ENCODE peak calls at places on chromosomes 6 and 20, in ten cellular contexts. One of them, this sample, is unnamed.
A peak's percentile ranks its signal among the peaks of the same experiment; 100 is the strongest.

GRCh38 chr6:170363255-170363654 is 56.7 kb downstream of the FAM120B start:
- DNase-seq in AG09309: no peak
- DNase-seq in AG08395: no peak
- DNase-seq in progenitor cell of endocrine pancreas: no peak
- DNase-seq in EL: no peak
- DNase-seq in NCI-H1105: no peak
- DNase-seq in central memory CD4-positive, alpha-beta T cell: no peak
- DNase-seq in T-helper 17 cell: no peak
- DNase-seq in NCI-H1436: no peak
- DNase-seq in iris pigment epithelial cell: no peak
- DNase-seq in this sample: no peak

GRCh38 chr6:54427396-54427910 is 119.2 kb downstream of the TINAG start:
- DNase-seq in T-helper 17 cell: no peak
- DNase-seq in AG08395: no peak
- DNase-seq in iris pigment epithelial cell: no peak
- DNase-seq in central memory CD4-positive, alpha-beta T cell: no peak
- DNase-seq in NCI-H1436: no peak
- DNase-seq in AG09309: no peak
- DNase-seq in progenitor cell of endocrine pancreas: no peak
- DNase-seq in EL: peak; percentile 12
- DNase-seq in NCI-H1105: no peak
- DNase-seq in this sample: no peak

GRCh38 chr6:27059621-27060425 is 187.7 kb upstream of the PRSS16 start:
- DNase-seq in NCI-H1105: peak; percentile 88
- DNase-seq in EL: peak; percentile 2
- DNase-seq in T-helper 17 cell: no peak
- DNase-seq in iris pigment epithelial cell: peak; percentile 3
- DNase-seq in progenitor cell of endocrine pancreas: no peak
- DNase-seq in central memory CD4-positive, alpha-beta T cell: no peak
- DNase-seq in NCI-H1436: no peak
- DNase-seq in AG09309: no peak
- DNase-seq in AG08395: no peak
- DNase-seq in this sample: peak; percentile 95

GRCh38 chr6:135522975-135523692 is 25.6 kb upstream of the AHI1 start:
- DNase-seq in iris pigment epithelial cell: peak; percentile 88
- DNase-seq in NCI-H1436: peak; percentile 3
- DNase-seq in NCI-H1105: no peak
- DNase-seq in T-helper 17 cell: no peak
- DNase-seq in AG08395: no peak
- DNase-seq in progenitor cell of endocrine pancreas: no peak
- DNase-seq in AG09309: no peak
- DNase-seq in central memory CD4-positive, alpha-beta T cell: no peak
- DNase-seq in EL: peak; percentile 48
- DNase-seq in this sample: no peak

GRCh38 chr6:12590901-12591300 is 125.7 kb upstream of the PHACTR1 start:
- DNase-seq in EL: no peak
- DNase-seq in AG08395: no peak
- DNase-seq in NCI-H1436: no peak
- DNase-seq in progenitor cell of endocrine pancreas: no peak
- DNase-seq in central memory CD4-positive, alpha-beta T cell: no peak
- DNase-seq in NCI-H1105: no peak
- DNase-seq in iris pigment epithelial cell: no peak
- DNase-seq in AG09309: no peak
- DNase-seq in T-helper 17 cell: no peak
- DNase-seq in this sample: no peak

GRCh38 chr6:37691904-37692806 is 5.5 kb downstream of the MDGA1 start:
- DNase-seq in AG08395: peak; percentile 87
- DNase-seq in NCI-H1436: peak; percentile 49
- DNase-seq in AG09309: no peak
- DNase-seq in EL: peak; percentile 69
- DNase-seq in iris pigment epithelial cell: peak; percentile 50
- DNase-seq in central memory CD4-positive, alpha-beta T cell: peak; percentile 65
- DNase-seq in NCI-H1105: peak; percentile 57
- DNase-seq in T-helper 17 cell: peak; percentile 83
- DNase-seq in progenitor cell of endocrine pancreas: peak; percentile 88
- DNase-seq in this sample: peak; percentile 36

GRCh38 chr6:62980724-62981123 is 230.5 kb upstream of the FKBP1C start:
- DNase-seq in iris pigment epithelial cell: no peak
- DNase-seq in NCI-H1436: no peak
- DNase-seq in AG08395: no peak
- DNase-seq in AG09309: no peak
- DNase-seq in NCI-H1105: no peak
- DNase-seq in central memory CD4-positive, alpha-beta T cell: no peak
- DNase-seq in progenitor cell of endocrine pancreas: no peak
- DNase-seq in T-helper 17 cell: no peak
- DNase-seq in EL: no peak
- DNase-seq in this sample: no peak

GRCh38 chr6:35663001-35663400 is 25.7 kb downstream of the FKBP5 start:
- DNase-seq in iris pigment epithelial cell: no peak
- DNase-seq in NCI-H1105: no peak
- DNase-seq in central memory CD4-positive, alpha-beta T cell: no peak
- DNase-seq in AG09309: no peak
- DNase-seq in NCI-H1436: no peak
- DNase-seq in T-helper 17 cell: no peak
- DNase-seq in EL: no peak
- DNase-seq in AG08395: no peak
- DNase-seq in progenitor cell of endocrine pancreas: no peak
- DNase-seq in this sample: no peak

GRCh38 chr6:30409184-30409583 is 64.2 kb downstream of the RPP21 start:
- DNase-seq in EL: no peak
- DNase-seq in NCI-H1436: no peak
- DNase-seq in AG09309: no peak
- DNase-seq in progenitor cell of endocrine pancreas: no peak
- DNase-seq in NCI-H1105: no peak
- DNase-seq in AG08395: no peak
- DNase-seq in central memory CD4-positive, alpha-beta T cell: no peak
- DNase-seq in T-helper 17 cell: no peak
- DNase-seq in iris pigment epithelial cell: no peak
- DNase-seq in this sample: no peak

GRCh38 chr20:24350923-24351368 is 118.5 kb upstream of the SYNDIG1 start:
- DNase-seq in progenitor cell of endocrine pancreas: no peak
- DNase-seq in EL: peak; percentile 31
- DNase-seq in AG09309: peak; percentile 28
- DNase-seq in NCI-H1436: no peak
- DNase-seq in NCI-H1105: no peak
- DNase-seq in AG08395: no peak
- DNase-seq in iris pigment epithelial cell: no peak
- DNase-seq in central memory CD4-positive, alpha-beta T cell: no peak
- DNase-seq in T-helper 17 cell: no peak
- DNase-seq in this sample: no peak

GRCh38 chr6:85574932-85575598 is 18.6 kb downstream of the SNX14 start:
- DNase-seq in progenitor cell of endocrine pancreas: no peak
- DNase-seq in central memory CD4-positive, alpha-beta T cell: no peak
- DNase-seq in NCI-H1436: no peak
- DNase-seq in iris pigment epithelial cell: peak; percentile 84
- DNase-seq in T-helper 17 cell: no peak
- DNase-seq in AG08395: peak; percentile 49
- DNase-seq in EL: peak; percentile 63
- DNase-seq in AG09309: no peak
- DNase-seq in NCI-H1105: no peak
- DNase-seq in this sample: no peak

GRCh38 chr20:56554869-56555268 is 21.8 kb downstream of the FAM209B start:
- DNase-seq in NCI-H1105: peak; percentile 11
- DNase-seq in T-helper 17 cell: no peak
- DNase-seq in AG09309: peak; percentile 95
- DNase-seq in central memory CD4-positive, alpha-beta T cell: no peak
- DNase-seq in AG08395: peak; percentile 94
- DNase-seq in progenitor cell of endocrine pancreas: no peak
- DNase-seq in EL: peak; percentile 98
- DNase-seq in NCI-H1436: peak; percentile 13
- DNase-seq in iris pigment epithelial cell: peak; percentile 98
- DNase-seq in this sample: peak; percentile 99

GRCh38 chr6:111982681-111983080 is 71.2 kb upstream of the CCN6 start:
- DNase-seq in NCI-H1436: no peak
- DNase-seq in EL: no peak
- DNase-seq in progenitor cell of endocrine pancreas: no peak
- DNase-seq in AG08395: no peak
- DNase-seq in NCI-H1105: no peak
- DNase-seq in iris pigment epithelial cell: no peak
- DNase-seq in T-helper 17 cell: no peak
- DNase-seq in central memory CD4-positive, alpha-beta T cell: no peak
- DNase-seq in AG09309: no peak
- DNase-seq in this sample: no peak

GRCh38 chr6:45643136-45643535 is 265.4 kb upstream of the SUPT3H start:
- DNase-seq in NCI-H1436: no peak
- DNase-seq in AG09309: no peak
- DNase-seq in AG08395: no peak
- DNase-seq in iris pigment epithelial cell: no peak
- DNase-seq in EL: no peak
- DNase-seq in progenitor cell of endocrine pancreas: no peak
- DNase-seq in central memory CD4-positive, alpha-beta T cell: no peak
- DNase-seq in NCI-H1105: no peak
- DNase-seq in T-helper 17 cell: no peak
- DNase-seq in this sample: no peak

GRCh38 chr6:130385059-130385695 is 19.4 kb downstream of the TMEM200A start:
- DNase-seq in progenitor cell of endocrine pancreas: no peak
- DNase-seq in central memory CD4-positive, alpha-beta T cell: no peak
- DNase-seq in AG08395: peak; percentile 43
- DNase-seq in NCI-H1436: no peak
- DNase-seq in T-helper 17 cell: no peak
- DNase-seq in AG09309: peak; percentile 52
- DNase-seq in EL: no peak
- DNase-seq in iris pigment epithelial cell: no peak
- DNase-seq in NCI-H1105: no peak
- DNase-seq in this sample: peak; percentile 47

GRCh38 chr6:1390071-1390804 is 862 bp downstream of the FOXF2 start:
- DNase-seq in progenitor cell of endocrine pancreas: no peak
- DNase-seq in AG09309: peak; percentile 33
- DNase-seq in central memory CD4-positive, alpha-beta T cell: no peak
- DNase-seq in NCI-H1436: no peak
- DNase-seq in AG08395: peak; percentile 51
- DNase-seq in EL: peak; percentile 67
- DNase-seq in iris pigment epithelial cell: peak; percentile 85
- DNase-seq in NCI-H1105: peak; percentile 42
- DNase-seq in T-helper 17 cell: no peak
- DNase-seq in this sample: no peak

GRCh38 chr6:160400426-160400825 is 52.2 kb downstream of the SLC22A3 start:
- DNase-seq in progenitor cell of endocrine pancreas: no peak
- DNase-seq in iris pigment epithelial cell: peak; percentile 73
- DNase-seq in AG08395: no peak
- DNase-seq in central memory CD4-positive, alpha-beta T cell: no peak
- DNase-seq in NCI-H1436: no peak
- DNase-seq in T-helper 17 cell: no peak
- DNase-seq in EL: no peak
- DNase-seq in NCI-H1105: no peak
- DNase-seq in AG09309: no peak
- DNase-seq in this sample: no peak

GRCh38 chr6:44737829-44738528 is 350.5 kb downstream of the CDC5L start:
- DNase-seq in AG09309: no peak
- DNase-seq in central memory CD4-positive, alpha-beta T cell: no peak
- DNase-seq in AG08395: no peak
- DNase-seq in EL: no peak
- DNase-seq in T-helper 17 cell: no peak
- DNase-seq in iris pigment epithelial cell: no peak
- DNase-seq in NCI-H1105: no peak
- DNase-seq in NCI-H1436: no peak
- DNase-seq in progenitor cell of endocrine pancreas: no peak
- DNase-seq in this sample: no peak

GRCh38 chr6:85865665-85866372 is 223.1 kb upstream of the SYNCRIP start:
- DNase-seq in iris pigment epithelial cell: peak; percentile 69
- DNase-seq in T-helper 17 cell: no peak
- DNase-seq in AG08395: no peak
- DNase-seq in progenitor cell of endocrine pancreas: no peak
- DNase-seq in NCI-H1436: no peak
- DNase-seq in AG09309: peak; percentile 23
- DNase-seq in NCI-H1105: peak; percentile 22
- DNase-seq in EL: peak; percentile 74
- DNase-seq in central memory CD4-positive, alpha-beta T cell: no peak
- DNase-seq in this sample: no peak

GRCh38 chr20:17864791-17865190 is 103.8 kb downstream of the SNX5 start:
- DNase-seq in iris pigment epithelial cell: no peak
- DNase-seq in NCI-H1436: no peak
- DNase-seq in progenitor cell of endocrine pancreas: no peak
- DNase-seq in central memory CD4-positive, alpha-beta T cell: no peak
- DNase-seq in T-helper 17 cell: no peak
- DNase-seq in AG09309: no peak
- DNase-seq in NCI-H1105: no peak
- DNase-seq in AG08395: no peak
- DNase-seq in EL: no peak
- DNase-seq in this sample: no peak

GRCh38 chr6:100460650-100461204 is 4.0 kb downstream of the SIM1 start:
- DNase-seq in AG09309: no peak
- DNase-seq in NCI-H1436: peak; percentile 32
- DNase-seq in NCI-H1105: no peak
- DNase-seq in EL: peak; percentile 76
- DNase-seq in T-helper 17 cell: no peak
- DNase-seq in central memory CD4-positive, alpha-beta T cell: no peak
- DNase-seq in iris pigment epithelial cell: no peak
- DNase-seq in progenitor cell of endocrine pancreas: no peak
- DNase-seq in AG08395: no peak
- DNase-seq in this sample: peak; percentile 30

GRCh38 chr20:41476013-41476441 is 109.4 kb upstream of the EMILIN3 start:
- DNase-seq in progenitor cell of endocrine pancreas: no peak
- DNase-seq in NCI-H1105: peak; percentile 89
- DNase-seq in EL: peak; percentile 51
- DNase-seq in AG09309: peak; percentile 74
- DNase-seq in NCI-H1436: no peak
- DNase-seq in T-helper 17 cell: no peak
- DNase-seq in iris pigment epithelial cell: peak; percentile 74
- DNase-seq in AG08395: peak; percentile 72
- DNase-seq in central memory CD4-positive, alpha-beta T cell: no peak
- DNase-seq in this sample: peak; percentile 80

GRCh38 chr6:123226398-123226797 is 230.4 kb downstream of the CLVS2 start:
- DNase-seq in central memory CD4-positive, alpha-beta T cell: no peak
- DNase-seq in NCI-H1105: no peak
- DNase-seq in progenitor cell of endocrine pancreas: no peak
- DNase-seq in iris pigment epithelial cell: no peak
- DNase-seq in NCI-H1436: no peak
- DNase-seq in AG09309: no peak
- DNase-seq in T-helper 17 cell: no peak
- DNase-seq in AG08395: no peak
- DNase-seq in EL: no peak
- DNase-seq in this sample: no peak

GRCh38 chr6:39887692-39888450 is 46.4 kb downstream of the MOCS1 start:
- DNase-seq in T-helper 17 cell: no peak
- DNase-seq in NCI-H1436: no peak
- DNase-seq in central memory CD4-positive, alpha-beta T cell: no peak
- DNase-seq in EL: peak; percentile 98
- DNase-seq in NCI-H1105: no peak
- DNase-seq in progenitor cell of endocrine pancreas: peak; percentile 21
- DNase-seq in AG08395: peak; percentile 93
- DNase-seq in AG09309: peak; percentile 64
- DNase-seq in iris pigment epithelial cell: peak; percentile 96
- DNase-seq in this sample: no peak

GRCh38 chr20:57323034-57323433 is 6.6 kb upstream of the SPO11 start:
- DNase-seq in T-helper 17 cell: no peak
- DNase-seq in AG09309: peak; percentile 10
- DNase-seq in AG08395: peak; percentile 75
- DNase-seq in EL: peak; percentile 24
- DNase-seq in NCI-H1436: no peak
- DNase-seq in NCI-H1105: no peak
- DNase-seq in central memory CD4-positive, alpha-beta T cell: no peak
- DNase-seq in iris pigment epithelial cell: peak; percentile 5
- DNase-seq in progenitor cell of endocrine pancreas: no peak
- DNase-seq in this sample: no peak

GRCh38 chr6:39059496-39060310 is 11.1 kb downstream of the GLP1R start:
- DNase-seq in AG08395: no peak
- DNase-seq in NCI-H1436: no peak
- DNase-seq in EL: no peak
- DNase-seq in T-helper 17 cell: no peak
- DNase-seq in NCI-H1105: no peak
- DNase-seq in iris pigment epithelial cell: no peak
- DNase-seq in AG09309: no peak
- DNase-seq in progenitor cell of endocrine pancreas: no peak
- DNase-seq in central memory CD4-positive, alpha-beta T cell: no peak
- DNase-seq in this sample: no peak

GRCh38 chr20:22814475-22815205 is 220.5 kb upstream of the SSTR4 start:
- DNase-seq in progenitor cell of endocrine pancreas: no peak
- DNase-seq in central memory CD4-positive, alpha-beta T cell: no peak
- DNase-seq in NCI-H1436: no peak
- DNase-seq in EL: no peak
- DNase-seq in AG08395: no peak
- DNase-seq in T-helper 17 cell: no peak
- DNase-seq in AG09309: no peak
- DNase-seq in NCI-H1105: no peak
- DNase-seq in iris pigment epithelial cell: peak; percentile 61
- DNase-seq in this sample: no peak

GRCh38 chr20:62019144-62019805 is 46.4 kb downstream of the TAF4 start:
- DNase-seq in NCI-H1105: no peak
- DNase-seq in progenitor cell of endocrine pancreas: no peak
- DNase-seq in T-helper 17 cell: no peak
- DNase-seq in NCI-H1436: no peak
- DNase-seq in central memory CD4-positive, alpha-beta T cell: no peak
- DNase-seq in EL: no peak
- DNase-seq in AG09309: no peak
- DNase-seq in AG08395: no peak
- DNase-seq in iris pigment epithelial cell: no peak
- DNase-seq in this sample: no peak

This sample was measured in SHP77.